ENCODE peak calls at places on chromosomes 6 and 20, in five cellular contexts. One of them, this sample, is unnamed.

GRCh38 chr6:17972074-17972966 is 15.1 kb downstream of the KIF13A start:
- DNase-seq in GOT3: no peak
- DNase-seq in fibroblast of pulmonary artery: no peak
- DNase-seq in stimulated activated CD8-positive, alpha-beta memory T cell treated with anti-CD3 and anti-CD28 coated beads, Interleukin-7, amount 100 ng/mL, for 1 hour: no peak
- DNase-seq in PC-9: no peak
- DNase-seq in this sample: no peak

GRCh38 chr6:26246057-26246456 is 118.9 kb upstream of the BTN3A2 start:
- DNase-seq in GOT3: no peak
- DNase-seq in fibroblast of pulmonary artery: no peak
- DNase-seq in stimulated activated CD8-positive, alpha-beta memory T cell treated with anti-CD3 and anti-CD28 coated beads, Interleukin-7, amount 100 ng/mL, for 1 hour: no peak
- DNase-seq in PC-9: no peak
- DNase-seq in this sample: no peak

GRCh38 chr6:446418-447366 is 55.1 kb downstream of the IRF4 start:
- DNase-seq in GOT3: peak
- DNase-seq in fibroblast of pulmonary artery: no peak
- DNase-seq in stimulated activated CD8-positive, alpha-beta memory T cell treated with anti-CD3 and anti-CD28 coated beads, Interleukin-7, amount 100 ng/mL, for 1 hour: peak
- DNase-seq in PC-9: no peak
- DNase-seq in this sample: no peak

GRCh38 chr6:19478273-19478672 is 358.9 kb upstream of the ID4 start:
- DNase-seq in GOT3: no peak
- DNase-seq in fibroblast of pulmonary artery: no peak
- DNase-seq in stimulated activated CD8-positive, alpha-beta memory T cell treated with anti-CD3 and anti-CD28 coated beads, Interleukin-7, amount 100 ng/mL, for 1 hour: no peak
- DNase-seq in PC-9: no peak
- DNase-seq in this sample: no peak

GRCh38 chr6:149545258-149545753 is 537 bp downstream of the PPIL4 start:
- DNase-seq in GOT3: peak
- DNase-seq in fibroblast of pulmonary artery: peak
- DNase-seq in stimulated activated CD8-positive, alpha-beta memory T cell treated with anti-CD3 and anti-CD28 coated beads, Interleukin-7, amount 100 ng/mL, for 1 hour: peak
- DNase-seq in PC-9: peak
- DNase-seq in this sample: no peak

GRCh38 chr6:89117285-89118108 is at the start of gene SRSF12:
- DNase-seq in GOT3: peak
- DNase-seq in fibroblast of pulmonary artery: peak
- DNase-seq in stimulated activated CD8-positive, alpha-beta memory T cell treated with anti-CD3 and anti-CD28 coated beads, Interleukin-7, amount 100 ng/mL, for 1 hour: peak
- DNase-seq in PC-9: no peak
- DNase-seq in this sample: no peak

GRCh38 chr6:107668826-107669474 is 155.2 kb downstream of the SCML4 start:
- DNase-seq in GOT3: no peak
- DNase-seq in fibroblast of pulmonary artery: no peak
- DNase-seq in stimulated activated CD8-positive, alpha-beta memory T cell treated with anti-CD3 and anti-CD28 coated beads, Interleukin-7, amount 100 ng/mL, for 1 hour: no peak
- DNase-seq in PC-9: no peak
- DNase-seq in this sample: no peak

GRCh38 chr6:105370316-105370715 is 32.6 kb downstream of the PREP start:
- DNase-seq in GOT3: no peak
- DNase-seq in fibroblast of pulmonary artery: no peak
- DNase-seq in stimulated activated CD8-positive, alpha-beta memory T cell treated with anti-CD3 and anti-CD28 coated beads, Interleukin-7, amount 100 ng/mL, for 1 hour: no peak
- DNase-seq in PC-9: no peak
- DNase-seq in this sample: no peak

GRCh38 chr6:36577298-36577697 is 16.9 kb upstream of the SRSF3 start:
- DNase-seq in GOT3: no peak
- DNase-seq in fibroblast of pulmonary artery: peak
- DNase-seq in stimulated activated CD8-positive, alpha-beta memory T cell treated with anti-CD3 and anti-CD28 coated beads, Interleukin-7, amount 100 ng/mL, for 1 hour: no peak
- DNase-seq in PC-9: peak
- DNase-seq in this sample: peak

GRCh38 chr20:58160451-58161051 is 67.9 kb downstream of the ANKRD60 start:
- DNase-seq in GOT3: no peak
- DNase-seq in fibroblast of pulmonary artery: no peak
- DNase-seq in stimulated activated CD8-positive, alpha-beta memory T cell treated with anti-CD3 and anti-CD28 coated beads, Interleukin-7, amount 100 ng/mL, for 1 hour: no peak
- DNase-seq in PC-9: no peak
- DNase-seq in this sample: no peak

GRCh38 chr6:170075659-170076223 is 215.1 kb downstream of the DLL1 start:
- DNase-seq in GOT3: no peak
- DNase-seq in fibroblast of pulmonary artery: no peak
- DNase-seq in stimulated activated CD8-positive, alpha-beta memory T cell treated with anti-CD3 and anti-CD28 coated beads, Interleukin-7, amount 100 ng/mL, for 1 hour: no peak
- DNase-seq in PC-9: no peak
- DNase-seq in this sample: no peak